ENCODE peak calls at places on chromosomes 6 and 20, in nine cellular contexts. P is tibial artery; G is neuronal stem cell; F is mesendoderm; D is fibroblast of lung; T is transverse colon; J is CD4-positive, alpha-beta memory T cell; K is cardiac muscle cell; B is CD4-positive, CD25-positive, alpha-beta regulatory T cell. W is an unnamed sample. For H3K4me1 and H3K27me3, the result is how much of the 10 kb centered on the place peaks cover.

GRCh38 chr20:1748777-1749176 is 91.2 kb upstream of the SIRPG start:
- DNase-seq in P (no peak), G (no peak), F (no peak), D (no peak), T (no peak), J (no peak), K (no peak), B (no peak), W (no peak)

GRCh38 chr6:33787954-33788693 is 806 bp downstream of the LEMD2 start:
- DNase-seq in P (peak), G (no peak), F (peak), D (peak), T (peak), J (peak), K (peak), B (peak), W (peak)

GRCh38 chr6:35731414-35731735 is 5.5 kb upstream of the ARMC12 start:
- DNase-seq in P (peak), G (peak), F (peak), D (peak), T (peak), J (peak), K (peak), B (peak), W (peak)

GRCh38 chr20:46158476-46158987 is 40.4 kb downstream of the CD40 start:
- DNase-seq in P (no peak), G (no peak), F (no peak), D (no peak), T (no peak), J (no peak), K (no peak), B (no peak), W (no peak)

GRCh38 chr6:158648682-158649131 is 1.1 kb upstream of the SYTL3 start:
- DNase-seq in P (no peak), G (no peak), F (no peak), D (peak), T (no peak), J (no peak), K (peak), B (no peak), W (no peak)

GRCh38 chr6:135488023-135488422 is 9.5 kb downstream of the AHI1 start:
- DNase-seq in P (no peak), G (no peak), F (no peak), D (peak), T (no peak), J (no peak), K (peak), B (no peak), W (no peak)

GRCh38 chr6:43799671-43800623 is 29.9 kb downstream of the VEGFA start:
- DNase-seq in P (no peak), G (no peak), F (no peak), D (no peak), T (no peak), J (no peak), K (no peak), B (no peak), W (no peak)

GRCh38 chr6:91087864-91088263 is 501.0 kb upstream of the MAP3K7 start:
- DNase-seq in P (no peak), G (peak), F (peak), D (no peak), T (no peak), J (no peak), K (no peak), B (no peak), W (no peak)

GRCh38 chr6:79430913-79431312 is 106.3 kb downstream of the LCA5 start:
- DNase-seq in P (no peak), G (no peak), F (no peak), D (no peak), T (no peak), J (no peak), K (no peak), B (no peak), W (no peak)

GRCh38 chr6:79425589-79426311 is 111.5 kb downstream of the LCA5 start:
- DNase-seq in P (no peak), G (no peak), F (no peak), D (no peak), T (no peak), J (no peak), K (no peak), B (no peak), W (no peak)

GRCh38 chr6:79431469-79431868 is 105.8 kb downstream of the LCA5 start:
- DNase-seq in P (no peak), G (no peak), F (peak), D (no peak), T (no peak), J (no peak), K (no peak), B (no peak), W (peak)

GRCh38 chr6:79426625-79427278 is 110.5 kb downstream of the LCA5 start:
- DNase-seq in P (no peak), G (no peak), F (no peak), D (no peak), T (no peak), J (no peak), K (no peak), B (no peak), W (no peak)

GRCh38 chr6:79427721-79428120 is 109.5 kb downstream of the LCA5 start:
- DNase-seq in P (no peak), G (no peak), F (no peak), D (no peak), T (no peak), J (no peak), K (peak), B (no peak), W (no peak)
- H3K4me1 ChIP-seq in P (under half), G (under half), F (under half), D (under half), T (under half), J (under half), K (under half), B (under half), W (under half)

GRCh38 chr6:131173680-131174079 is 38.4 kb downstream of the AKAP7 start:
- DNase-seq in P (no peak), G (no peak), F (no peak), D (peak), T (no peak), J (no peak), K (peak), B (no peak), W (no peak)

GRCh38 chr6:131169613-131170012 is 34.3 kb downstream of the AKAP7 start:
- DNase-seq in P (no peak), G (no peak), F (no peak), D (no peak), T (no peak), J (no peak), K (no peak), B (no peak), W (no peak)

GRCh38 chr6:131172237-131172636 is 37.0 kb downstream of the AKAP7 start:
- DNase-seq in P (no peak), G (no peak), F (no peak), D (peak), T (no peak), J (no peak), K (peak), B (no peak), W (no peak)

GRCh38 chr6:131177996-131178395 is 42.7 kb downstream of the AKAP7 start:
- DNase-seq in P (no peak), G (no peak), F (no peak), D (peak), T (no peak), J (no peak), K (no peak), B (no peak), W (no peak)

GRCh38 chr6:131175559-131175958 is 40.3 kb downstream of the AKAP7 start:
- DNase-seq in P (no peak), G (no peak), F (no peak), D (no peak), T (no peak), J (no peak), K (no peak), B (no peak), W (no peak)
- H3K4me3 ChIP-seq in P (no peak), G (no peak), F (no peak), D (no peak), T (no peak), J (no peak), K (no peak), B (no peak), W (no peak)

DNA sequence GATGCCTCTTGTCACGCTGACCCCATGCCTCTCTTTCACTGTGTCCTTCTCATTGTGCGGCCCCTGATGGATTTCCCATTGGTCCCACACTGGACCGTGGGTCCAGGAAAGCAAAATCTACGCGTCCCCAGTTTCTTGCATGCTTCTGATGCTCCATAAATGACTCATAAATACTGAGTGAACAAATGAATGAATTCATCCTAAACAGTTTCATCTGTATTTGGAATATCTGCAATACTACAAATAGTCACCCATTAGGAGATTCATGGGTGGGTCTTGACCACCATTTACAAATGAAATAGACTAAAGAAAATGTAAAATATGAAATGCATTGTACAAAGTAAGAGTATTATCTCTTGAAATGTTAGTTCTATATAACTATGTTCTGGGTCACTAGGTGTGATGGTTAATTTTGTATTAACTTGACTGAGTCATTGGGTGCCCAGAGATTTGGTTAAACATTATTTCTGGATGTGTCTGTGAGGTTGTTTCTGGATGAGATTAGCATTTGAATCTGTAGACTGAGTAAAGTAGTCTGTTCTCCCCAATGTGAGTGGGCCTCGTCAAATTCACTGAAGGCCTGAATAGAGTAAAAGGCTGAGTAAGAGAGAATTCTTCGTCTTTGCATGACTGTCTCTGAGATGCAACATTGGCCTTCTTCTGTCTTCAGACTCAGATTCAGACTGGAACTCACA is 448.7 kb downstream of the PREX1 start:
- DNase-seq in P (no peak), G (no peak), F (no peak), D (no peak), T (no peak), J (no peak), K (no peak), B (no peak), W (no peak)
- H3K27me3 ChIP-seq in P (under half), G (under half), F (under half), D (under half), T (under half), J (under half), K (under half), B (under half), W (under half)

GRCh38 chr6:144339859-144340452 is 54.8 kb downstream of the UTRN start:
- DNase-seq in P (no peak), G (no peak), F (no peak), D (no peak), T (no peak), J (no peak), K (no peak), B (no peak), W (no peak)
- H3K4me1 ChIP-seq in P (under half), G (under half), F (under half), D (under half), T (half or more), J (half or more), K (under half), B (half or more), W (under half)

GRCh38 chr6:156720739-156721714 is 56.2 kb upstream of the ARID1B start:
- DNase-seq in P (peak), G (no peak), F (peak), D (no peak), T (peak), J (no peak), K (peak), B (no peak), W (peak)

GRCh38 chr6:156719395-156719719 is 57.8 kb upstream of the ARID1B start:
- DNase-seq in P (no peak), G (no peak), F (no peak), D (no peak), T (peak), J (no peak), K (no peak), B (no peak), W (no peak)

GRCh38 chr6:156718647-156719394 is 58.4 kb upstream of the ARID1B start:
- DNase-seq in P (peak), G (no peak), F (peak), D (peak), T (peak), J (no peak), K (peak), B (no peak), W (peak)

GRCh38 chr6:156717542-156717941 is 59.6 kb upstream of the ARID1B start:
- DNase-seq in P (no peak), G (no peak), F (no peak), D (no peak), T (no peak), J (no peak), K (no peak), B (no peak), W (no peak)

GRCh38 chr6:156719720-156720563 is 57.2 kb upstream of the ARID1B start:
- DNase-seq in P (peak), G (no peak), F (peak), D (peak), T (peak), J (peak), K (peak), B (peak), W (peak)
- H3K4me3 ChIP-seq in P (peak), G (no peak), F (no peak), D (peak), T (no peak), J (peak), K (no peak), B (peak), W (no peak)